ENCODE peak calls at places on chromosomes 1 and 21, in five cellular contexts. One of them, this sample, is unnamed.

GRCh38 chr1:17075470-17076255 is 21.8 kb upstream of the SDHB start:
- DNase-seq in trophoblast cell: peak; percentile 38
- DNase-seq in mesenchymal stem cell: peak; percentile 21
- DNase-seq in H1: peak; percentile 80
- DNase-seq in H9: peak; percentile 87
- DNase-seq in this sample: no peak

GRCh38 chr1:222073307-222073995 is 331.6 kb upstream of the DUSP10 start:
- DNase-seq in trophoblast cell: no peak
- DNase-seq in mesenchymal stem cell: peak; percentile 80
- DNase-seq in H1: no peak
- DNase-seq in H9: no peak
- DNase-seq in this sample: no peak

GRCh38 chr1:100038401-100039306 is 68.9 kb downstream of the SLC35A3 start:
- DNase-seq in trophoblast cell: peak; percentile 55
- DNase-seq in mesenchymal stem cell: peak; percentile 82
- DNase-seq in H1: peak; percentile 73
- DNase-seq in H9: peak; percentile 38
- DNase-seq in this sample: peak; percentile 36

GRCh38 chr1:184489908-184490307 is 103.1 kb downstream of the C1orf21 start:
- DNase-seq in trophoblast cell: peak; percentile 10
- DNase-seq in mesenchymal stem cell: no peak
- DNase-seq in H1: no peak
- DNase-seq in H9: no peak
- DNase-seq in this sample: no peak

GRCh38 chr1:9870572-9870971 is 39.5 kb downstream of the CTNNBIP1 start:
- DNase-seq in trophoblast cell: no peak
- DNase-seq in mesenchymal stem cell: no peak
- DNase-seq in H1: no peak
- DNase-seq in H9: no peak
- DNase-seq in this sample: no peak

GRCh38 chr1:225451340-225451739 is 23.5 kb upstream of the LBR start:
- DNase-seq in trophoblast cell: no peak
- DNase-seq in mesenchymal stem cell: no peak
- DNase-seq in H1: no peak
- DNase-seq in H9: no peak
- DNase-seq in this sample: no peak

GRCh38 chr1:38185913-38186312 is 139.3 kb upstream of the POU3F1 start:
- DNase-seq in trophoblast cell: no peak
- DNase-seq in mesenchymal stem cell: no peak
- DNase-seq in H1: no peak
- DNase-seq in H9: no peak
- DNase-seq in this sample: no peak

GRCh38 chr1:78114034-78114956 is 68.5 kb downstream of the GIPC2 start:
- DNase-seq in trophoblast cell: peak; percentile 71
- DNase-seq in mesenchymal stem cell: peak; percentile 80
- DNase-seq in H1: no peak
- DNase-seq in H9: peak; percentile 60
- DNase-seq in this sample: peak; percentile 63

GRCh38 chr1:205481629-205482071 is 22.8 kb upstream of the CDK18 start:
- DNase-seq in trophoblast cell: no peak
- DNase-seq in mesenchymal stem cell: no peak
- DNase-seq in H1: no peak
- DNase-seq in H9: no peak
- DNase-seq in this sample: no peak

GRCh38 chr1:192766009-192766625 is 42.7 kb upstream of the RGS2 start:
- DNase-seq in trophoblast cell: no peak
- DNase-seq in mesenchymal stem cell: peak; percentile 54
- DNase-seq in H1: no peak
- DNase-seq in H9: no peak
- DNase-seq in this sample: no peak

GRCh38 chr1:104235141-104235540 is 485.4 kb downstream of the AMY1C start:
- DNase-seq in trophoblast cell: no peak
- DNase-seq in mesenchymal stem cell: no peak
- DNase-seq in H1: no peak
- DNase-seq in H9: no peak
- DNase-seq in this sample: no peak

GRCh38 chr21:34065015-34065414 is 8.4 kb upstream of the MRPS6 start:
- DNase-seq in trophoblast cell: no peak
- DNase-seq in mesenchymal stem cell: no peak
- DNase-seq in H1: no peak
- DNase-seq in H9: no peak
- DNase-seq in this sample: no peak

GRCh38 chr1:94832446-94832845 is 12.3 kb downstream of the SLC44A3 start:
- DNase-seq in trophoblast cell: no peak
- DNase-seq in mesenchymal stem cell: peak; percentile 19
- DNase-seq in H1: no peak
- DNase-seq in H9: no peak
- DNase-seq in this sample: no peak

GRCh38 chr1:15431571-15431948 is 6.7 kb upstream of the CTRC start:
- DNase-seq in trophoblast cell: no peak
- DNase-seq in mesenchymal stem cell: no peak
- DNase-seq in H1: no peak
- DNase-seq in H9: no peak
- DNase-seq in this sample: no peak

GRCh38 chr1:66248746-66249145 is 285.2 kb upstream of the SGIP1 start:
- DNase-seq in trophoblast cell: peak; percentile 24
- DNase-seq in mesenchymal stem cell: peak; percentile 34
- DNase-seq in H1: no peak
- DNase-seq in H9: no peak
- DNase-seq in this sample: no peak

GRCh38 chr1:86866665-86867064 is 47.3 kb downstream of the SELENOF start:
- DNase-seq in trophoblast cell: no peak
- DNase-seq in mesenchymal stem cell: peak; percentile 73
- DNase-seq in H1: no peak
- DNase-seq in H9: no peak
- DNase-seq in this sample: no peak

GRCh38 chr1:155012760-155013602 is 10.4 kb downstream of the ZBTB7B start:
- DNase-seq in trophoblast cell: no peak
- DNase-seq in mesenchymal stem cell: no peak
- DNase-seq in H1: no peak
- DNase-seq in H9: no peak
- DNase-seq in this sample: no peak

GRCh38 chr1:155013632-155014031 is 11.0 kb downstream of the ZBTB7B start:
- DNase-seq in trophoblast cell: no peak
- DNase-seq in mesenchymal stem cell: no peak
- DNase-seq in H1: no peak
- DNase-seq in H9: no peak
- DNase-seq in this sample: no peak

GRCh38 chr1:155011437-155011907 is 8.9 kb downstream of the ZBTB7B start:
- DNase-seq in trophoblast cell: no peak
- DNase-seq in mesenchymal stem cell: no peak
- DNase-seq in H1: no peak
- DNase-seq in H9: no peak
- DNase-seq in this sample: no peak

GRCh38 chr1:155011004-155011416 is 8.4 kb downstream of the ZBTB7B start:
- DNase-seq in trophoblast cell: no peak
- DNase-seq in mesenchymal stem cell: no peak
- DNase-seq in H1: no peak
- DNase-seq in H9: no peak
- DNase-seq in this sample: no peak

GRCh38 chr1:155012052-155012546 is 9.5 kb downstream of the ZBTB7B start:
- DNase-seq in trophoblast cell: no peak
- DNase-seq in mesenchymal stem cell: peak; percentile 54
- DNase-seq in H1: peak; percentile 88
- DNase-seq in H9: peak; percentile 98
- DNase-seq in this sample: peak; percentile 62
- H2BK12ac ChIP-seq in trophoblast cell: no peak overlapping the region
- H2BK12ac ChIP-seq in mesenchymal stem cell: peak overlapping the region; percentile 33
- H2BK12ac ChIP-seq in H1: peak overlapping the region; percentile 94
- H2BK12ac ChIP-seq in H9: no peak overlapping the region
- H2BK12ac ChIP-seq in this sample: peak overlapping the region; percentile 24

GRCh38 chr1:235327559-235328270 is at the start of gene ARID4B:
- DNase-seq in trophoblast cell: no peak
- DNase-seq in mesenchymal stem cell: peak; percentile 25
- DNase-seq in H1: peak; percentile 79
- DNase-seq in H9: no peak
- DNase-seq in this sample: no peak
- H2AK5ac ChIP-seq in trophoblast cell: peak within 1 kb of the TSS; percentile 71
- H2AK5ac ChIP-seq in mesenchymal stem cell: no peak within 1 kb of the TSS
- H2AK5ac ChIP-seq in H1: no peak within 1 kb of the TSS
- H2AK5ac ChIP-seq in H9: no peak within 1 kb of the TSS
- H2AK5ac ChIP-seq in this sample: peak within 1 kb of the TSS; percentile 95

GRCh38 chr1:214071469-214071868 is 83.7 kb downstream of the PROX1 start:
- DNase-seq in trophoblast cell: no peak
- DNase-seq in mesenchymal stem cell: no peak
- DNase-seq in H1: no peak
- DNase-seq in H9: no peak
- DNase-seq in this sample: no peak
- H2BK12ac ChIP-seq in trophoblast cell: no peak overlapping the region
- H2BK12ac ChIP-seq in mesenchymal stem cell: no peak overlapping the region
- H2BK12ac ChIP-seq in H1: no peak overlapping the region
- H2BK12ac ChIP-seq in H9: no peak overlapping the region
- H2BK12ac ChIP-seq in this sample: no peak overlapping the region

GRCh38 chr1:115426271-115426771 is 88.3 kb upstream of the NGF start:
- DNase-seq in trophoblast cell: peak; percentile 60
- DNase-seq in mesenchymal stem cell: peak; percentile 76
- DNase-seq in H1: no peak
- DNase-seq in H9: no peak
- DNase-seq in this sample: no peak
- H2AK5ac ChIP-seq in trophoblast cell: no peak overlapping the region
- H2AK5ac ChIP-seq in mesenchymal stem cell: no peak overlapping the region
- H2AK5ac ChIP-seq in H1: no peak overlapping the region
- H2AK5ac ChIP-seq in H9: no peak overlapping the region
- H2AK5ac ChIP-seq in this sample: no peak overlapping the region